ENCODE peak calls at places on chromosomes 5 and 9, in seven cellular contexts. One of them, this sample, is unnamed. For H3K36me3, the result is how much of the 10 kb centered on the place peaks cover.

GRCh38 chr5:114782869-114783268 is 386.8 kb downstream of the TRIM36 start:
- DNase-seq in thoracic aorta: peak
- DNase-seq in sigmoid colon: no peak
- DNase-seq in left ventricle myocardium inferior: peak
- DNase-seq in tibial nerve: peak
- DNase-seq in endothelial cell of umbilical vein: no peak
- DNase-seq in CD4-positive, CD25-positive, alpha-beta regulatory T cell: no peak
- DNase-seq in this sample: no peak

GRCh38 chr5:120293796-120294195 is 170.3 kb upstream of the PRR16 start:
- DNase-seq in CD4-positive, CD25-positive, alpha-beta regulatory T cell: no peak
- DNase-seq in endothelial cell of umbilical vein: no peak
- DNase-seq in sigmoid colon: no peak
- DNase-seq in thoracic aorta: no peak
- DNase-seq in tibial nerve: no peak
- DNase-seq in left ventricle myocardium inferior: no peak
- DNase-seq in this sample: peak

GRCh38 chr9:122121931-122122330 is 28.8 kb upstream of the TTLL11 start:
- DNase-seq in thoracic aorta: no peak
- DNase-seq in endothelial cell of umbilical vein: no peak
- DNase-seq in left ventricle myocardium inferior: no peak
- DNase-seq in sigmoid colon: no peak
- DNase-seq in tibial nerve: no peak
- DNase-seq in CD4-positive, CD25-positive, alpha-beta regulatory T cell: no peak
- DNase-seq in this sample: no peak

GRCh38 chr9:86135374-86135773 is 36.0 kb upstream of the GOLM1 start:
- DNase-seq in CD4-positive, CD25-positive, alpha-beta regulatory T cell: no peak
- DNase-seq in sigmoid colon: no peak
- DNase-seq in thoracic aorta: no peak
- DNase-seq in tibial nerve: no peak
- DNase-seq in endothelial cell of umbilical vein: no peak
- DNase-seq in left ventricle myocardium inferior: no peak
- DNase-seq in this sample: no peak

GRCh38 chr9:110351009-110351467 is 13.4 kb upstream of the TXNDC8 start:
- DNase-seq in thoracic aorta: no peak
- DNase-seq in endothelial cell of umbilical vein: peak
- DNase-seq in left ventricle myocardium inferior: no peak
- DNase-seq in sigmoid colon: no peak
- DNase-seq in tibial nerve: no peak
- DNase-seq in CD4-positive, CD25-positive, alpha-beta regulatory T cell: no peak
- DNase-seq in this sample: no peak

GRCh38 chr5:2750758-2751464 is 566 bp downstream of the IRX2 start:
- DNase-seq in sigmoid colon: no peak
- DNase-seq in thoracic aorta: no peak
- DNase-seq in CD4-positive, CD25-positive, alpha-beta regulatory T cell: no peak
- DNase-seq in tibial nerve: no peak
- DNase-seq in left ventricle myocardium inferior: no peak
- DNase-seq in endothelial cell of umbilical vein: no peak
- DNase-seq in this sample: peak

GRCh38 chr5:59673438-59674058 is 220.0 kb downstream of the PDE4D start:
- DNase-seq in tibial nerve: no peak
- DNase-seq in endothelial cell of umbilical vein: peak
- DNase-seq in sigmoid colon: no peak
- DNase-seq in thoracic aorta: no peak
- DNase-seq in CD4-positive, CD25-positive, alpha-beta regulatory T cell: peak
- DNase-seq in left ventricle myocardium inferior: no peak
- DNase-seq in this sample: peak

GRCh38 chr5:54902817-54903473 is 82.4 kb downstream of the ESM1 start:
- DNase-seq in left ventricle myocardium inferior: no peak
- DNase-seq in sigmoid colon: no peak
- DNase-seq in endothelial cell of umbilical vein: no peak
- DNase-seq in CD4-positive, CD25-positive, alpha-beta regulatory T cell: peak
- DNase-seq in tibial nerve: no peak
- DNase-seq in thoracic aorta: no peak
- DNase-seq in this sample: no peak

GRCh38 chr9:89969156-89969566 is 364.3 kb downstream of the GADD45G start:
- DNase-seq in endothelial cell of umbilical vein: no peak
- DNase-seq in tibial nerve: no peak
- DNase-seq in CD4-positive, CD25-positive, alpha-beta regulatory T cell: no peak
- DNase-seq in sigmoid colon: no peak
- DNase-seq in thoracic aorta: no peak
- DNase-seq in left ventricle myocardium inferior: no peak
- DNase-seq in this sample: no peak

GRCh38 chr9:133054966-133055365 is 6.8 kb upstream of the CEL start:
- DNase-seq in tibial nerve: no peak
- DNase-seq in CD4-positive, CD25-positive, alpha-beta regulatory T cell: no peak
- DNase-seq in thoracic aorta: no peak
- DNase-seq in sigmoid colon: no peak
- DNase-seq in endothelial cell of umbilical vein: no peak
- DNase-seq in left ventricle myocardium inferior: peak
- DNase-seq in this sample: peak

GRCh38 chr9:124735121-124735520 is 36.0 kb downstream of the NR6A1 start:
- DNase-seq in tibial nerve: no peak
- DNase-seq in sigmoid colon: no peak
- DNase-seq in CD4-positive, CD25-positive, alpha-beta regulatory T cell: no peak
- DNase-seq in thoracic aorta: no peak
- DNase-seq in left ventricle myocardium inferior: no peak
- DNase-seq in endothelial cell of umbilical vein: peak
- DNase-seq in this sample: peak

GRCh38 chr9:124268248-124268647 is 10.5 kb downstream of the NEK6 start:
- DNase-seq in thoracic aorta: no peak
- DNase-seq in left ventricle myocardium inferior: no peak
- DNase-seq in CD4-positive, CD25-positive, alpha-beta regulatory T cell: no peak
- DNase-seq in endothelial cell of umbilical vein: no peak
- DNase-seq in sigmoid colon: no peak
- DNase-seq in tibial nerve: no peak
- DNase-seq in this sample: no peak

GRCh38 chr9:16385590-16386578 is 484.6 kb downstream of the BNC2 start:
- DNase-seq in left ventricle myocardium inferior: no peak
- DNase-seq in tibial nerve: peak
- DNase-seq in sigmoid colon: no peak
- DNase-seq in thoracic aorta: no peak
- DNase-seq in CD4-positive, CD25-positive, alpha-beta regulatory T cell: no peak
- DNase-seq in endothelial cell of umbilical vein: peak
- DNase-seq in this sample: peak

GRCh38 chr5:958701-959571 is 49.7 kb upstream of the NKD2 start:
- DNase-seq in left ventricle myocardium inferior: no peak
- DNase-seq in thoracic aorta: no peak
- DNase-seq in sigmoid colon: no peak
- DNase-seq in tibial nerve: no peak
- DNase-seq in endothelial cell of umbilical vein: no peak
- DNase-seq in CD4-positive, CD25-positive, alpha-beta regulatory T cell: no peak
- DNase-seq in this sample: no peak

GRCh38 chr5:62596691-62597090 is 18.1 kb downstream of the LRRC70 start:
- DNase-seq in endothelial cell of umbilical vein: no peak
- DNase-seq in left ventricle myocardium inferior: no peak
- DNase-seq in thoracic aorta: no peak
- DNase-seq in CD4-positive, CD25-positive, alpha-beta regulatory T cell: no peak
- DNase-seq in tibial nerve: no peak
- DNase-seq in sigmoid colon: no peak
- DNase-seq in this sample: no peak

GRCh38 chr9:7363777-7364477 is 435.7 kb downstream of the DMAC1 start:
- DNase-seq in thoracic aorta: no peak
- DNase-seq in CD4-positive, CD25-positive, alpha-beta regulatory T cell: no peak
- DNase-seq in left ventricle myocardium inferior: no peak
- DNase-seq in sigmoid colon: no peak
- DNase-seq in endothelial cell of umbilical vein: no peak
- DNase-seq in tibial nerve: no peak
- DNase-seq in this sample: peak

GRCh38 chr5:181187500-181188213 is 17.3 kb downstream of the TRIM7 start:
- DNase-seq in tibial nerve: peak
- DNase-seq in CD4-positive, CD25-positive, alpha-beta regulatory T cell: peak
- DNase-seq in left ventricle myocardium inferior: peak
- DNase-seq in sigmoid colon: peak
- DNase-seq in endothelial cell of umbilical vein: peak
- DNase-seq in thoracic aorta: no peak
- DNase-seq in this sample: peak

GRCh38 chr9:126857261-126857960 is 3.0 kb upstream of the ZBTB34 start:
- DNase-seq in tibial nerve: no peak
- DNase-seq in CD4-positive, CD25-positive, alpha-beta regulatory T cell: no peak
- DNase-seq in endothelial cell of umbilical vein: no peak
- DNase-seq in left ventricle myocardium inferior: no peak
- DNase-seq in thoracic aorta: no peak
- DNase-seq in sigmoid colon: no peak
- DNase-seq in this sample: no peak

GRCh38 chr5:67644221-67644920 is 447.8 kb upstream of the CD180 start:
- DNase-seq in thoracic aorta: no peak
- DNase-seq in left ventricle myocardium inferior: no peak
- DNase-seq in CD4-positive, CD25-positive, alpha-beta regulatory T cell: no peak
- DNase-seq in sigmoid colon: no peak
- DNase-seq in endothelial cell of umbilical vein: no peak
- DNase-seq in tibial nerve: no peak
- DNase-seq in this sample: no peak

GRCh38 chr5:73619606-73620334 is 6.2 kb upstream of the ARHGEF28 start:
- DNase-seq in left ventricle myocardium inferior: no peak
- DNase-seq in thoracic aorta: no peak
- DNase-seq in CD4-positive, CD25-positive, alpha-beta regulatory T cell: no peak
- DNase-seq in sigmoid colon: no peak
- DNase-seq in tibial nerve: no peak
- DNase-seq in endothelial cell of umbilical vein: no peak
- DNase-seq in this sample: no peak

GRCh38 chr5:107364443-107365096 is 306.2 kb downstream of the EFNA5 start:
- DNase-seq in tibial nerve: no peak
- DNase-seq in sigmoid colon: no peak
- DNase-seq in CD4-positive, CD25-positive, alpha-beta regulatory T cell: no peak
- DNase-seq in left ventricle myocardium inferior: no peak
- DNase-seq in thoracic aorta: no peak
- DNase-seq in endothelial cell of umbilical vein: no peak
- DNase-seq in this sample: no peak

GRCh38 chr9:114250235-114250568 is 72.7 kb upstream of the ORM1 start:
- DNase-seq in left ventricle myocardium inferior: peak
- DNase-seq in thoracic aorta: peak
- DNase-seq in endothelial cell of umbilical vein: no peak
- DNase-seq in CD4-positive, CD25-positive, alpha-beta regulatory T cell: no peak
- DNase-seq in sigmoid colon: peak
- DNase-seq in tibial nerve: peak
- DNase-seq in this sample: peak

GRCh38 chr5:132225165-132226032 is 2.3 kb downstream of the P4HA2 start:
- DNase-seq in sigmoid colon: peak
- DNase-seq in CD4-positive, CD25-positive, alpha-beta regulatory T cell: peak
- DNase-seq in thoracic aorta: peak
- DNase-seq in endothelial cell of umbilical vein: no peak
- DNase-seq in tibial nerve: peak
- DNase-seq in left ventricle myocardium inferior: peak
- DNase-seq in this sample: peak

GRCh38 chr9:121773954-121774714 is 122.7 kb downstream of the DAB2IP start:
- DNase-seq in left ventricle myocardium inferior: peak
- DNase-seq in tibial nerve: no peak
- DNase-seq in endothelial cell of umbilical vein: no peak
- DNase-seq in sigmoid colon: peak
- DNase-seq in thoracic aorta: no peak
- DNase-seq in CD4-positive, CD25-positive, alpha-beta regulatory T cell: no peak
- DNase-seq in this sample: no peak

GRCh38 chr5:86617309-86617755 is 409 bp upstream of the COX7C start:
- DNase-seq in tibial nerve: no peak
- DNase-seq in thoracic aorta: no peak
- DNase-seq in CD4-positive, CD25-positive, alpha-beta regulatory T cell: no peak
- DNase-seq in sigmoid colon: no peak
- DNase-seq in left ventricle myocardium inferior: no peak
- DNase-seq in endothelial cell of umbilical vein: no peak
- DNase-seq in this sample: no peak
- H3K4me3 ChIP-seq in tibial nerve: no peak
- H3K4me3 ChIP-seq in thoracic aorta: peak
- H3K4me3 ChIP-seq in CD4-positive, CD25-positive, alpha-beta regulatory T cell: peak
- H3K4me3 ChIP-seq in sigmoid colon: no peak
- H3K4me3 ChIP-seq in left ventricle myocardium inferior: peak
- H3K4me3 ChIP-seq in endothelial cell of umbilical vein: peak
- H3K4me3 ChIP-seq in this sample: no peak

DNA sequence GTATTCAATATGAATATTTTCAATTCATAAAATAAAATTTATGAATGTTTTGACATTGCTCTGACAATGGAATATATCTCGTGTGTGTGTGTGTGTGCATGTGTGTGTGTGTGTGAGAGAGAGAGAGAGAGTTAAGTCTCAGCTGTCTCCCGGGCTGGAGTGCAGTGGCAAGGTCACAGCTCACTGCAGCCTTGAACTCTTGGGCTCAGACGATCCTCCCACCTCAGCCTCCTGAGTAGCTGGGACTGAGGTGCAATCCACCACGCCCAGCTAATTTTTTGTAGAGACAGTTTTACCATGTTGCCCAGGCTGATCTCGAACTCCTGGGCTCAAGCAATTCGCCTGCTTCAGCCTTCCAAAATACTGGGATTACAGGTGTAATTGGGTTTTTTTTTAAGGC is 16.1 kb downstream of the G3BP1 start:
- DNase-seq in tibial nerve: no peak
- DNase-seq in endothelial cell of umbilical vein: no peak
- DNase-seq in thoracic aorta: no peak
- DNase-seq in CD4-positive, CD25-positive, alpha-beta regulatory T cell: no peak
- DNase-seq in left ventricle myocardium inferior: no peak
- DNase-seq in sigmoid colon: no peak
- DNase-seq in this sample: no peak
- H3K36me3 ChIP-seq in tibial nerve: under half
- H3K36me3 ChIP-seq in endothelial cell of umbilical vein: under half
- H3K36me3 ChIP-seq in thoracic aorta: under half
- H3K36me3 ChIP-seq in CD4-positive, CD25-positive, alpha-beta regulatory T cell: half or more
- H3K36me3 ChIP-seq in left ventricle myocardium inferior: half or more
- H3K36me3 ChIP-seq in sigmoid colon: half or more
- H3K36me3 ChIP-seq in this sample: under half

GRCh38 chr5:160263326-160263850 is 34.1 kb downstream of the FABP6 start:
- DNase-seq in sigmoid colon: no peak
- DNase-seq in endothelial cell of umbilical vein: no peak
- DNase-seq in thoracic aorta: no peak
- DNase-seq in CD4-positive, CD25-positive, alpha-beta regulatory T cell: no peak
- DNase-seq in tibial nerve: no peak
- DNase-seq in left ventricle myocardium inferior: no peak
- DNase-seq in this sample: no peak
- H3K4me3 ChIP-seq in sigmoid colon: no peak
- H3K4me3 ChIP-seq in endothelial cell of umbilical vein: no peak
- H3K4me3 ChIP-seq in thoracic aorta: no peak
- H3K4me3 ChIP-seq in CD4-positive, CD25-positive, alpha-beta regulatory T cell: no peak
- H3K4me3 ChIP-seq in tibial nerve: no peak
- H3K4me3 ChIP-seq in left ventricle myocardium inferior: no peak
- H3K4me3 ChIP-seq in this sample: no peak

DNA sequence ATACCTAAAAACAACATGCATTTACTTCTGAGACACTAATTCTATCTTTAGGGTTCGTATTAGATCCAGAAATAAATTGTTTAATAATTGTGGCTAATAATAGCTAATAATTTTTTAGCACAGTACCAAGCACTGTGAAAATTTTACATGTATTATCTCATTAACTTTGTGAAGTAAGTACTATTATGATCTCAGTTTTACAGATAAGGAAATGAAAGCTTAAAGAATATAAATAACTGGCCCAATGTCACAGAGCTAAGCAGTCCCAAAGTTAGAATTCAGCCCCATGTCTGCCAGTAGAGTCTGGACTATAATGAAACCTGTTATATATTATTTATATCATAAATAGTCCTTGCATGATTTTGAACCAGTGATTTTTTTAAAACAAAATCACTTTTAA is 163.3 kb downstream of the NIPBL start:
- DNase-seq in left ventricle myocardium inferior: no peak
- DNase-seq in thoracic aorta: no peak
- DNase-seq in CD4-positive, CD25-positive, alpha-beta regulatory T cell: no peak
- DNase-seq in endothelial cell of umbilical vein: no peak
- DNase-seq in sigmoid colon: no peak
- DNase-seq in tibial nerve: no peak
- DNase-seq in this sample: no peak
- H3K36me3 ChIP-seq in left ventricle myocardium inferior: under half
- H3K36me3 ChIP-seq in thoracic aorta: under half
- H3K36me3 ChIP-seq in CD4-positive, CD25-positive, alpha-beta regulatory T cell: under half
- H3K36me3 ChIP-seq in endothelial cell of umbilical vein: under half
- H3K36me3 ChIP-seq in sigmoid colon: under half
- H3K36me3 ChIP-seq in tibial nerve: under half
- H3K36me3 ChIP-seq in this sample: under half